ENCODE peak calls at places on chromosome 9, in nine cellular contexts. N is AG04450, H is iPS DF 6.9, F is heart right ventricle, E is HFF-Myc, Y is heart left ventricle, U is cardiac fibroblast, M is cardiac muscle cell, D is sigmoid colon. Q is an unnamed sample.

GRCh38 chr9:136516191-136516654 is 29.6 kb downstream of the NOTCH1 start:
- DNase-seq in Y (no peak), N (no peak), F (no peak), H (no peak), M (no peak), U (no peak), D (no peak), E (no peak), Q (no peak)

GRCh38 chr9:130701059-130702022 is 7.8 kb downstream of the EXOSC2 start:
- DNase-seq in F (peak), N (peak), H (no peak), D (peak), M (peak), Y (peak), E (peak), U (peak), Q (peak)

GRCh38 chr9:2420488-2421056 is 201.0 kb upstream of the VLDLR start:
- DNase-seq in E (no peak), U (no peak), N (no peak), H (no peak), Y (no peak), D (no peak), F (no peak), M (no peak), Q (no peak)

GRCh38 chr9:6925841-6926240 is 168.1 kb downstream of the KDM4C start:
- DNase-seq in Y (no peak), D (no peak), N (no peak), U (no peak), F (no peak), H (no peak), M (no peak), E (no peak), Q (no peak)

GRCh38 chr9:128146591-128147120 is 2.6 kb upstream of the LCN2 start:
- DNase-seq in M (no peak), Y (no peak), H (no peak), D (no peak), N (no peak), E (no peak), U (no peak), F (no peak), Q (no peak)

GRCh38 chr9:126347093-126347492 is 20.5 kb downstream of the MVB12B start:
- DNase-seq in N (no peak), M (no peak), U (no peak), Y (no peak), E (no peak), H (no peak), F (no peak), D (no peak), Q (no peak)

GRCh38 chr9:137485343-137486140 is 26.4 kb upstream of the NSMF start:
- DNase-seq in E (no peak), H (no peak), F (no peak), D (no peak), Y (no peak), M (no peak), U (no peak), N (no peak), Q (no peak)

GRCh38 chr9:124222918-124223720 is 34.6 kb upstream of the NEK6 start:
- DNase-seq in M (no peak), D (peak), Y (peak), U (peak), H (no peak), E (no peak), F (peak), N (no peak), Q (peak)

GRCh38 chr9:17052626-17053025 is 82.2 kb upstream of the CNTLN start:
- DNase-seq in M (no peak), H (no peak), D (no peak), E (no peak), N (no peak), F (no peak), Y (no peak), U (no peak), Q (no peak)

GRCh38 chr9:113056191-113057106 is at the start of gene ZFP37:
- DNase-seq in D (peak), H (peak), E (peak), Y (peak), N (peak), U (peak), M (peak), F (peak), Q (peak)

GRCh38 chr9:85702191-85702590 is 39.6 kb downstream of the AGTPBP1 start:
- DNase-seq in N (no peak), M (no peak), H (no peak), D (no peak), E (no peak), F (no peak), U (no peak), Y (no peak), Q (no peak)

GRCh38 chr9:98971915-98972223 is 28.2 kb downstream of the COL15A1 start:
- DNase-seq in U (no peak), H (no peak), E (no peak), Y (no peak), D (no peak), M (no peak), N (no peak), F (no peak), Q (no peak)

GRCh38 chr9:21902112-21902511 is 92.1 kb downstream of the CDKN2A start:
- DNase-seq in F (no peak), U (no peak), D (no peak), E (peak), M (no peak), N (no peak), Y (no peak), H (no peak), Q (peak)

GRCh38 chr9:93300175-93300572 is 116.2 kb downstream of the WNK2 start:
- DNase-seq in M (no peak), U (no peak), N (no peak), H (no peak), D (no peak), E (no peak), Y (no peak), F (no peak), Q (no peak)

GRCh38 chr9:123164285-123164684 is 104.1 kb downstream of the STRBP start:
- DNase-seq in M (no peak), Y (no peak), E (no peak), F (no peak), H (no peak), D (no peak), N (no peak), U (no peak), Q (no peak)

GRCh38 chr9:17137576-17137975 is 2.7 kb downstream of the CNTLN start:
- DNase-seq in D (no peak), M (no peak), F (no peak), H (no peak), Y (no peak), E (no peak), U (peak), N (no peak), Q (peak)

GRCh38 chr9:130987054-130987453 is 21.9 kb upstream of the LAMC3 start:
- DNase-seq in N (no peak), D (no peak), U (no peak), H (no peak), M (no peak), E (no peak), F (no peak), Y (no peak), Q (no peak)

GRCh38 chr9:111399772-111400563 is 69.9 kb upstream of the OR2K2 start:
- DNase-seq in Y (no peak), H (peak), U (peak), E (no peak), F (no peak), D (no peak), M (no peak), N (no peak), Q (peak)

GRCh38 chr9:126623667-126624452 is 10.1 kb downstream of the LMX1B start:
- DNase-seq in N (no peak), U (no peak), M (no peak), E (no peak), Y (no peak), H (no peak), D (no peak), F (no peak), Q (no peak)

GRCh38 chr9:37432020-37432419 is 9.5 kb downstream of the GRHPR start:
- DNase-seq in N (no peak), U (no peak), F (no peak), H (no peak), M (no peak), Y (no peak), D (peak), E (no peak), Q (no peak)

GRCh38 chr9:9412241-9412640 is 1200.6 kb downstream of the PTPRD start:
- DNase-seq in Y (no peak), F (no peak), E (no peak), M (no peak), N (no peak), U (no peak), H (no peak), D (no peak), Q (no peak)

GRCh38 chr9:110133608-110134214 is 74.2 kb downstream of the C9orf152 start:
- DNase-seq in D (no peak), E (no peak), Y (no peak), M (no peak), H (no peak), F (no peak), U (peak), N (no peak), Q (peak)

GRCh38 chr9:107131108-107131799 is 151.8 kb upstream of the RAD23B start:
- DNase-seq in D (no peak), H (no peak), F (no peak), M (no peak), Y (no peak), U (no peak), N (no peak), E (no peak), Q (no peak)

GRCh38 chr9:116157436-116158138 is 4.0 kb downstream of the PAPPA start:
- DNase-seq in F (peak), H (no peak), D (peak), E (no peak), U (peak), Y (no peak), M (no peak), N (no peak), Q (peak)

GRCh38 chr9:76576344-76576743 is 117.4 kb downstream of the GCNT1 start:
- DNase-seq in H (no peak), Y (no peak), F (no peak), M (no peak), U (peak), D (peak), N (no peak), E (peak), Q (peak)

GRCh38 chr9:20941177-20941690 is 90.2 kb downstream of the HACD4 start:
- DNase-seq in U (peak), N (peak), E (peak), Y (peak), F (peak), D (peak), H (peak), M (peak), Q (peak)

GRCh38 chr9:126497673-126498255 is 116.0 kb upstream of the LMX1B start:
- DNase-seq in D (peak), M (no peak), E (no peak), N (no peak), U (no peak), Y (no peak), H (no peak), F (no peak), Q (no peak)

DNA sequence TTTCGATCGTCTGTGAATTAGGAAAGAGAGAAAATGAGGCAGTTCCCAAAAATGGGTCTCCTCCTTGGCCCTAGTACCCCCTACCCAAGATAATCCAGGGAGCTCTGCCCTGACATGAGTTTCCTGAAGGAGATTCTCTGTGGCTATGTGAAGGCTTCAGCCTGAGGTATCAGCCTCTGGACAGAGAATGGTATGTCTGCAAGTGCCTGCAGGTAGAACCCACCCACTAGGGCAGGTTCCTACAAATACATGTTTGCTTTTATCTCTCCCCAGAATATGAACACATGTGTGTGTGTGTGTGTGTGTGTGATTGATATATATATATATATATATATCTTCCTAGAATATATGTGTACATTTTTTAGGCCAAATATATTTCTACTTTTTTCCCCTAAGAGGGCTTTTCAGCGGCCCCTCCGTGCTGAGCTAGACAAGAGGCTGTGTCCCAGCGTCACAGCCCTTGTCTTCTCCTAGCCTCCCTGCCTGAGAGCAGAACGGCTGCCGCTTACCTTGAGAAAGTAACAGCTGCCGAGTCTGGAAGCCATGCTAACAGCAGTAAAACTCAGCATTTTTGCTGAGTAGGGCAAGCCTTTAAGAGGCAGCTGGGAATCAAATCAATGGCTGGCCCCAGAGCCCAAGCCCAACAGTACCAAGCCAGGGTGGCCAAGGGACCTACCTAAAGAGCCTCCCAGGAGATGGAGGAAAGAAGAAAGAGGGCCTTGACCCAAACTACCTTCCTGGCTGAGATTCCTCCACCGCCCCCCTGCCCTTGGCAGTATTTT is 2.1 kb downstream of the BRINP1 start:
- DNase-seq in U (no peak), Y (no peak), H (no peak), F (no peak), D (no peak), E (no peak), N (no peak), M (no peak), Q (no peak)
- H3K4me3 ChIP-seq in U (no peak), Y (no peak), H (no peak), F (no peak), D (no peak), E (no peak), N (no peak), M (no peak), Q (no peak)

DNA sequence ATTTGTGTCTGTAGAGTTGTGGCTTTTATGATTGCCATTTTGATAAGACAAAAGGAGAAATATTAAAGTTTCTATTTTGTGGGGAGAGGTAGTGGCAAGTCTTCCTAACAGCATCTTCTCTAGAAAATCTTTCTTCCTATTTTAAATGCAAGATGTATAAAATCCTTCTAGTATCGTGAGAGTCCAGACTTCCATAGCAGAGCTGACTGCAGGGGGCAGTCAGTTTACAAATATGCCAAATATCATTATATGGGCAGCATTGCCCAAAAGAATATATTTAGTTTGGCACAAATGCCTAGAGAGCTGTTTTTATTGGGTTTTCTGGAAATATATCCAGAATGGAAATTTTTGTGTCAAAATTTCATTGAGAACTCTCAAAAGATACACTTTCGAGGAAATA is 82.1 kb upstream of the ALDH1A1 start:
- DNase-seq in N (no peak), M (no peak), H (no peak), E (no peak), F (no peak), Y (no peak), D (no peak), U (no peak), Q (no peak)
- H3K4me3 ChIP-seq in N (no peak), M (no peak), H (no peak), E (no peak), F (no peak), Y (no peak), D (no peak), U (no peak), Q (no peak)

GRCh38 chr9:89477395-89477794 is 20.5 kb downstream of the SEMA4D start:
- DNase-seq in M (no peak), N (no peak), U (no peak), Y (no peak), H (no peak), E (no peak), D (peak), F (no peak), Q (no peak)
- H3K4me3 ChIP-seq in M (no peak), N (no peak), U (no peak), Y (no peak), H (no peak), E (no peak), D (no peak), F (peak), Q (no peak)

DNA sequence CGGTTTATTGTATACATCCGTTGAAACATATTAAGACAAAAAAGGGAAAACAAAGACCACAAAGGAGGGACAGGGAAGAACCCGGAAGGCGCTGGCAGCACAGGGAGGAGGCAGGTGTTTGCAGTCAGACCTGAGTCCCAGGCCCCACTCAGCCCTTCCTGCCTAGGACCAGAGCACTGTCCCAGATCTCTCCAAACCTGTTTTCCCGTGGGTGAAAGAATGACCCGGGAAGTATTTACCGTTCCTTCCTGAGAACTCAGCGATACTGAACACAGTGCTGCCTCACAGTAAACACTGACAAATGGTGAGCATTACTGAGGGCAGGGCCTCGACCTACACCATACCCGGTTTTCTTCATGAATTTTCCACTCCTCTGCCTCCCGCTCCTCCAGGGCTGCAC is 1.2 kb downstream of the ABO start:
- DNase-seq in D (no peak), F (no peak), H (no peak), E (no peak), M (no peak), N (no peak), U (no peak), Y (no peak), Q (no peak)
- H3K4me3 ChIP-seq in D (no peak), F (no peak), H (no peak), E (no peak), M (no peak), N (no peak), U (no peak), Y (peak), Q (no peak)

DNA sequence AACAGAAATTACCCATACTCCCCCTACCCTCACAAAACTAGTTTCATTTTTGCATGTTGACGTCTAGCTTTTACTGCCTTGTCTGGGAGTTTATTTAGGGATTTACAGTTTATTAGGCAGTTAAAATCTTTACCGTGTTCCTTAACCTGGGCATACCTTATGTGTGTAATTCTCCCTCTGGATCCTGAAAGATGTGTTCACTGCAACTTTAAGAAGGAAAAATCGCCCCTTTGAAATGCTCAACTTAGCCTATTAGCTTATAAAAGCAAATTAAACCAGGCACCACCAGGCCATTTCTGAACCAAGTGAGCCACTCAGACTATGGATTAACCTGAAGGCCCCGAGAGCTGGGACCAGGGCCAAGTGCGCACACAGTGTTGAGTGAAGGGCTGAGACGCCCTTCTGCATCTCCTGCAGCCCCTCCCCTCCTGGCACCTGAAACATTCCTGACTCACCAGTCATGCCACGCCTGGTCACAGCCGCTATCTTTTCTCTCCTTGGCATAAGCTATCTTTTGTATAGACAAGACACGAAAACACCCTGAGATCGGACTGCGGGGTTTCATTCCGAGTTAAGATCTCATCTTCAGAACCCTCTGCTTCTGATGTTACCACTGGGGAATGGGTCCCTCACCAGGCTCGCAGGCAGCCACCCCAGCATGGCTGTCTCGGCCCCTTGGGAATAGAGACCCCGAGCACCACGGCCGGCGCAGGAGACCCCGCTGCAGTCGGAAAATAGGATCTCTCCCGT is 111.9 kb downstream of the ROR2 start:
- DNase-seq in H (no peak), Y (no peak), M (peak), U (no peak), D (peak), N (no peak), F (peak), E (peak), Q (peak)
- H3K4me3 ChIP-seq in H (no peak), Y (peak), M (no peak), U (no peak), D (peak), N (peak), F (no peak), E (peak), Q (peak)

DNA sequence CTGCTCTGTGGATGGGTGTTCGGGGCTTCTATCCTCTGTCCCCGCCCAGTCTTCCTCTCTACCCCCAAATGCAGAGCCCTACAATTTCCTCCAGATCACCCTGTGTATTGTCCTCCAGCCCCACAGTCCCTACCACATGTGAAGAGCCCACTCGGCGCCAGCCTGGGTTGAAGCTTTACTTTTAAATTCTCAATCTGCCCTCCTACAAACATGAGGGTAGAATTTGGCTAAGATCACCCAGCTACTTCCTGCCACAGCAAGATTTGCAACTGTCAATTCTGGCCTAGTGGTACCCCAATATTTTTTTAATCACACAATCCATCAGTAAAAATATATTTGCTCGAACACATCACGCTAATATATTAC is 3.9 kb downstream of the AKNA start:
- DNase-seq in E (no peak), M (no peak), N (no peak), H (no peak), D (no peak), U (no peak), Y (no peak), F (no peak), Q (no peak)
- H3K4me3 ChIP-seq in E (no peak), M (no peak), N (no peak), H (no peak), D (no peak), U (no peak), Y (peak), F (peak), Q (no peak)

GRCh38 chr9:19376931-19377330 is 3.1 kb downstream of the RPS6 start:
- DNase-seq in Y (no peak), H (no peak), N (no peak), M (no peak), D (no peak), E (no peak), U (no peak), F (no peak), Q (no peak)

GRCh38 chr9:19378154-19378553 is 1.9 kb downstream of the RPS6 start:
- DNase-seq in M (no peak), D (no peak), N (no peak), Y (no peak), F (no peak), U (peak), H (no peak), E (no peak), Q (peak)

GRCh38 chr9:19379697-19380046 is 364 bp downstream of the RPS6 start:
- DNase-seq in D (no peak), N (no peak), M (no peak), U (peak), Y (no peak), F (peak), E (no peak), H (no peak), Q (peak)

GRCh38 chr9:19379283-19379682 is 753 bp downstream of the RPS6 start:
- DNase-seq in N (no peak), F (no peak), E (no peak), M (peak), D (no peak), U (no peak), H (no peak), Y (no peak), Q (no peak)

GRCh38 chr9:19378647-19379046 is 1.4 kb downstream of the RPS6 start:
- DNase-seq in N (no peak), F (no peak), E (no peak), U (no peak), Y (no peak), D (no peak), H (no peak), M (peak), Q (no peak)
- H3K4me3 ChIP-seq in N (peak), F (peak), E (peak), U (peak), Y (peak), D (no peak), H (peak), M (peak), Q (peak)

Q was measured in fibroblast of mammary gland.